ENCODE peak calls at places on chromosome 7, in six cellular contexts. V, F, X, Q, U and G are unnamed samples. For H3K36me3, the result is how much of the 10 kb centered on the place peaks cover.

GRCh38 chr7:55309040-55309991 is 55.8 kb upstream of the LANCL2 start:
- DNase-seq in V (no peak), F (no peak), X (peak), Q (no peak), U (no peak), G (no peak)

GRCh38 chr7:119999743-120000475 is 273.1 kb upstream of the KCND2 start:
- DNase-seq in V (no peak), F (no peak), X (peak), Q (no peak), U (no peak), G (no peak)

GRCh38 chr7:4147931-4148620 is 534.0 kb upstream of the FOXK1 start:
- DNase-seq in V (no peak), F (no peak), X (no peak), Q (no peak), U (no peak), G (no peak)

GRCh38 chr7:55206235-55207029 is 158.7 kb upstream of the LANCL2 start:
- DNase-seq in V (no peak), F (no peak), X (peak), Q (no peak), U (no peak), G (no peak)

GRCh38 chr7:111736475-111736874 is 174.2 kb upstream of the IMMP2L start:
- DNase-seq in V (no peak), F (no peak), X (peak), Q (no peak), U (no peak), G (no peak)

GRCh38 chr7:98229991-98230745 is 18.9 kb downstream of the BHLHA15 start:
- DNase-seq in V (no peak), F (no peak), X (no peak), Q (no peak), U (no peak), G (no peak)

GRCh38 chr7:80764132-80764531 is 125.7 kb downstream of the CD36 start:
- DNase-seq in V (no peak), F (no peak), X (peak), Q (no peak), U (peak), G (no peak)

GRCh38 chr7:69467826-69468225 is 130.4 kb upstream of the AUTS2 start:
- DNase-seq in V (no peak), F (no peak), X (peak), Q (no peak), U (no peak), G (peak)

GRCh38 chr7:107201795-107202450 is 33.1 kb downstream of the HBP1 start:
- DNase-seq in V (no peak), F (peak), X (peak), Q (peak), U (peak), G (peak)

GRCh38 chr7:72785166-72785955 is 42.6 kb downstream of the TYW1B start:
- DNase-seq in V (no peak), F (no peak), X (peak), Q (no peak), U (no peak), G (no peak)

GRCh38 chr7:98223351-98223897 is 12.2 kb downstream of the BHLHA15 start:
- DNase-seq in V (no peak), F (no peak), X (no peak), Q (no peak), U (no peak), G (no peak)

GRCh38 chr7:129773871-129774270 is 162.4 kb downstream of the NRF1 start:
- DNase-seq in V (no peak), F (no peak), X (no peak), Q (no peak), U (no peak), G (no peak)

GRCh38 chr7:50653116-50653854 is 88.1 kb upstream of the DDC start:
- DNase-seq in V (peak), F (no peak), X (no peak), Q (no peak), U (no peak), G (no peak)

DNA sequence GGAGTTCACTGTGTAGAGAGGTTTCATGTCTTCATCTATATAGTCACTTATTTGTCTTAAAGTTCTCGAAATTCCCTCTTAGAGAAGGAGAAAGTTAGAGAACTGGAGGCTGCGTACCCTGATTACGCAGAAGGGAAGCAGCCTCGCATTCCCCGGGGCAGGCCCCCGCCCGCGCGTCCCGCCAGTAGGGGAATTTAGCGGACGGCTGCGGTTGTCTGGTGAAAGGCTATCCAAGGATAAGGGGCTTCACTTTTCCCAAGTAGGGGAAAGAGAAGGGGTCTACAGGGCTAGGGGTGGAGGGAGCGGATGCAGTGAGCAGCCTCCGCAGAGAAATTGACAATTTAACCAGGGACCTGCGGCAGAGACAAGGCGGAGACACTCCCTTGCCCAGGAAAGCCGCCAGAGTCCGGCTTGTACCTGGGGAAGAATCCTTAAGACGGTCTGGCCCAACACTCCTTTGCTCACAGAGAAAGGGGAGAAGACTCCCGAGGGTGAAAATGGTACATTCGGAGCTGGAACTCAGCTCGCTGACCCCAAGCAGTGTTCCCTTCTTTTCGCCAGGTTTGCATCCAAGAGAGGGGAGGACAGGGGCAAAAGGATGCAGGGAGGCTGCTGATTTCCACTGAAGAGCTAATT is 976 bp upstream of the MAGI2 start:
- DNase-seq in V (peak), F (no peak), X (peak), Q (no peak), U (peak), G (peak)
- H3K4me3 ChIP-seq in V (peak), F (no peak), X (peak), Q (peak), U (peak), G (peak)

GRCh38 chr7:256981-257646 is 32.9 kb upstream of the FOXL3 start:
- DNase-seq in V (no peak), F (no peak), X (no peak), Q (no peak), U (no peak), G (no peak)

GRCh38 chr7:259191-259505 is 30.8 kb upstream of the FOXL3 start:
- DNase-seq in V (no peak), F (no peak), X (no peak), Q (no peak), U (no peak), G (no peak)

GRCh38 chr7:257647-257992 is 32.4 kb upstream of the FOXL3 start:
- DNase-seq in V (no peak), F (no peak), X (no peak), Q (no peak), U (no peak), G (no peak)

GRCh38 chr7:259751-260405 is 30.1 kb upstream of the FOXL3 start:
- DNase-seq in V (peak), F (no peak), X (no peak), Q (no peak), U (no peak), G (no peak)

GRCh38 chr7:258476-259190 is 31.3 kb upstream of the FOXL3 start:
- DNase-seq in V (peak), F (no peak), X (no peak), Q (no peak), U (no peak), G (no peak)
- H3K36me3 ChIP-seq in V (under half), F (under half), X (under half), Q (under half), U (under half), G (half or more)

GRCh38 chr7:85924062-85924461 is 719.6 kb upstream of the GRM3 start:
- DNase-seq in V (no peak), F (no peak), X (no peak), Q (no peak), U (no peak), G (no peak)

GRCh38 chr7:85927226-85927625 is 716.5 kb upstream of the GRM3 start:
- DNase-seq in V (no peak), F (no peak), X (no peak), Q (no peak), U (no peak), G (no peak)

GRCh38 chr7:85931919-85932318 is 711.8 kb upstream of the GRM3 start:
- DNase-seq in V (no peak), F (no peak), X (no peak), Q (no peak), U (no peak), G (no peak)

GRCh38 chr7:85928500-85928899 is 715.2 kb upstream of the GRM3 start:
- DNase-seq in V (no peak), F (no peak), X (no peak), Q (no peak), U (no peak), G (no peak)
- H3K4me3 ChIP-seq in V (no peak), F (no peak), X (no peak), Q (no peak), U (no peak), G (no peak)

GRCh38 chr7:158781217-158781975 is 47.9 kb downstream of the ESYT2 start:
- DNase-seq in V (no peak), F (no peak), X (no peak), Q (no peak), U (no peak), G (no peak)

GRCh38 chr7:158781976-158782637 is 47.2 kb downstream of the ESYT2 start:
- DNase-seq in V (no peak), F (no peak), X (no peak), Q (no peak), U (no peak), G (no peak)

GRCh38 chr7:158783595-158783994 is 45.7 kb downstream of the ESYT2 start:
- DNase-seq in V (no peak), F (no peak), X (no peak), Q (peak), U (no peak), G (no peak)

GRCh38 chr7:158784270-158784669 is 45.0 kb downstream of the ESYT2 start:
- DNase-seq in V (no peak), F (no peak), X (no peak), Q (no peak), U (no peak), G (no peak)

GRCh38 chr7:158782638-158783490 is 46.4 kb downstream of the ESYT2 start:
- DNase-seq in V (peak), F (peak), X (no peak), Q (no peak), U (peak), G (peak)
- H3K36me3 ChIP-seq in V (under half), F (under half), X (under half), Q (under half), U (under half), G (under half)